ENCODE peak calls at places on chromosomes 11 and 22, in six cellular contexts. F is DMS 273 treated with DMSO at 0.1 percent for 48 hours; Y is T1000; H is caudate nucleus; D is lung; K is stimulated activated CD8-positive, alpha-beta memory T cell treated with anti-CD3 and anti-CD28 coated beads, Interleukin-15, amount 100 ng/mL, for 1 hour. C is an unnamed sample.

GRCh38 chr11:77725433-77725832 is 87.8 kb upstream of the CLNS1A start:
- DNase-seq in H (no peak), F (no peak), Y (no peak), D (no peak), K (no peak), C (no peak)

GRCh38 chr11:21301981-21302380 is 632.6 kb downstream of the NELL1 start:
- DNase-seq in Y (no peak), F (no peak), H (no peak), K (no peak), D (no peak), C (no peak)

GRCh38 chr11:68753300-68753699 is 2.0 kb upstream of the TESMIN start:
- DNase-seq in Y (no peak), F (no peak), H (no peak), D (no peak), K (no peak), C (no peak)

GRCh38 chr11:32113637-32114203 is 22.8 kb downstream of the RCN1 start:
- DNase-seq in Y (no peak), K (no peak), D (no peak), F (peak; percentile 42), H (no peak), C (no peak)

GRCh38 chr11:12103411-12104225 is 6.8 kb upstream of the MICAL2 start:
- DNase-seq in K (no peak), F (no peak), D (peak; percentile 42), Y (no peak), H (no peak), C (no peak)

GRCh38 chr11:48078661-48079060 is 98.3 kb downstream of the PTPRJ start:
- DNase-seq in F (no peak), D (no peak), Y (no peak), K (no peak), H (no peak), C (no peak)

GRCh38 chr22:43983808-43984207 is 28.6 kb downstream of the SAMM50 start:
- DNase-seq in K (no peak), F (no peak), H (no peak), Y (no peak), D (no peak), C (no peak)

GRCh38 chr11:74630043-74630442 is 37.7 kb downstream of the POLD3 start:
- DNase-seq in Y (no peak), F (no peak), D (no peak), H (no peak), K (no peak), C (no peak)

GRCh38 chr11:29272019-29272654 is 744.7 kb downstream of the KCNA4 start:
- DNase-seq in D (no peak), Y (no peak), F (no peak), K (no peak), H (no peak), C (no peak)

GRCh38 chr11:2420502-2421225 is 20.1 kb downstream of the TSSC4 start:
- DNase-seq in H (peak; percentile 34), F (peak; percentile 9), D (peak; percentile 65), Y (no peak), K (peak; percentile 41), C (peak; percentile 52)

GRCh38 chr22:45240810-45241631 is at the start of gene KIAA0930:
- DNase-seq in H (peak; percentile 51), Y (peak; percentile 29), F (no peak), K (peak; percentile 67), D (peak; percentile 85), C (peak; percentile 5)

GRCh38 chr11:63919267-63920125 is 2.5 kb upstream of the RCOR2 start:
- DNase-seq in Y (no peak), K (no peak), D (no peak), F (peak; percentile 68), H (peak; percentile 45), C (no peak)

GRCh38 chr11:45180888-45181594 is 34.6 kb downstream of the PRDM11 start:
- DNase-seq in F (no peak), H (no peak), Y (peak; percentile 74), K (no peak), D (peak; percentile 61), C (peak; percentile 79)

GRCh38 chr11:122229611-122230386 is 113.8 kb upstream of the BLID start:
- DNase-seq in F (no peak), Y (no peak), H (no peak), K (no peak), D (no peak), C (no peak)

C was measured in amniotic stem cell.